ENCODE peak calls at places on chromosomes 11 and 22, in ten cellular contexts. H is GM20000; C is WTC11; E is LoVo; M is activated CD8-positive, alpha-beta T cell treated with anti-CD3 and anti-CD28 coated beads, Interleukin-2, amount 10 ng/mL, durations not matched to agents 7 days and 5 days; Y is dorsolateral prefrontal cortex; J is sigmoid colon; Q is NCI-H2107; B is stimulated activated CD8-positive, alpha-beta memory T cell treated with anti-CD3 and anti-CD28 coated beads, Interleukin-7, amount 100 ng/mL, for 4 hours; W is keratinocyte. D is an unnamed sample.

GRCh38 chr11:83639995-83640758 is 354.0 kb upstream of the CCDC90B start:
- DNase-seq in Y (no peak), M (no peak), Q (peak), C (no peak), H (no peak), J (no peak), E (no peak), B (no peak), W (no peak), D (no peak)

GRCh38 chr11:70915158-70915795 is 337.1 kb downstream of the SHANK2 start:
- DNase-seq in Q (no peak), Y (no peak), C (no peak), W (no peak), E (no peak), H (no peak), M (no peak), B (no peak), J (no peak), D (no peak)

GRCh38 chr11:65598258-65598699 is 2.7 kb upstream of the KCNK7 start:
- DNase-seq in H (no peak), Q (no peak), B (no peak), J (no peak), E (no peak), Y (no peak), W (no peak), M (no peak), C (no peak), D (no peak)

GRCh38 chr22:44181912-44182590 is 1.3 kb downstream of the PARVG start:
- DNase-seq in C (no peak), Q (no peak), B (no peak), H (no peak), J (no peak), M (peak), E (no peak), W (no peak), Y (no peak), D (no peak)

GRCh38 chr11:118291453-118291852 is 13.1 kb upstream of the CD3E start:
- DNase-seq in W (peak), E (no peak), B (no peak), M (no peak), H (no peak), Y (no peak), Q (no peak), J (no peak), C (no peak), D (peak)

GRCh38 chr22:43848366-43849171 is 13.7 kb downstream of the SULT4A1 start:
- DNase-seq in H (no peak), E (no peak), J (peak), Q (no peak), C (peak), B (no peak), M (no peak), W (no peak), Y (peak), D (no peak)

GRCh38 chr11:31437742-31438435 is 68.2 kb downstream of the DNAJC24 start:
- DNase-seq in Y (no peak), M (no peak), J (no peak), E (no peak), W (no peak), C (no peak), Q (no peak), B (no peak), H (no peak), D (peak)

GRCh38 chr11:27882066-27882697 is 181.9 kb upstream of the BDNF start:
- DNase-seq in W (no peak), H (peak), Q (no peak), M (no peak), E (peak), C (no peak), Y (no peak), J (no peak), B (no peak), D (no peak)

GRCh38 chr11:16098827-16099226 is 257.5 kb downstream of the SOX6 start:
- DNase-seq in M (no peak), H (no peak), C (no peak), B (no peak), J (no peak), E (no peak), Q (no peak), Y (no peak), W (no peak), D (no peak)

GRCh38 chr11:74487875-74488274 is 5.6 kb downstream of the LIPT2 start:
- DNase-seq in M (no peak), Q (no peak), H (no peak), B (no peak), W (no peak), C (peak), J (no peak), E (no peak), Y (no peak), D (no peak)

GRCh38 chr11:121366970-121367369 is 74.4 kb downstream of the SC5D start:
- DNase-seq in Y (no peak), E (no peak), B (no peak), J (no peak), C (no peak), W (no peak), M (no peak), Q (no peak), H (no peak), D (no peak)

GRCh38 chr11:59918987-59919589 is 19.1 kb upstream of the OOSP1 start:
- DNase-seq in C (peak), Q (no peak), W (no peak), Y (no peak), M (peak), H (no peak), J (no peak), E (peak), B (no peak), D (no peak)

GRCh38 chr11:134272381-134273316 is 3.5 kb upstream of the GLB1L3 start:
- DNase-seq in J (no peak), Q (peak), Y (no peak), M (no peak), E (no peak), C (peak), B (no peak), W (no peak), H (no peak), D (no peak)

GRCh38 chr11:68958211-68958610 is 22.6 kb downstream of the MRGPRD start:
- DNase-seq in E (no peak), H (no peak), C (no peak), W (no peak), Q (no peak), J (no peak), B (no peak), M (no peak), Y (no peak), D (no peak)

GRCh38 chr11:62030071-62030684 is 62.7 kb upstream of the FTH1 start:
- DNase-seq in H (no peak), Q (no peak), C (peak), E (no peak), W (no peak), B (no peak), J (no peak), M (no peak), Y (no peak), D (no peak)

GRCh38 chr11:81975261-81975900 is 758.3 kb downstream of the FAM181B start:
- DNase-seq in H (no peak), C (no peak), J (no peak), M (no peak), W (no peak), Y (no peak), Q (no peak), B (no peak), E (no peak), D (no peak)

GRCh38 chr11:44493383-44493782 is 72.1 kb upstream of the CD82 start:
- DNase-seq in E (no peak), Q (no peak), W (no peak), B (no peak), C (no peak), M (no peak), H (no peak), J (no peak), Y (no peak), D (no peak)

GRCh38 chr11:2142762-2143202 is 3.6 kb upstream of the IGF2 start:
- DNase-seq in E (no peak), Q (no peak), H (peak), W (peak), C (no peak), J (no peak), M (no peak), B (no peak), Y (no peak), D (peak)

GRCh38 chr11:8168485-8169257 is at the start of gene RIC3:
- DNase-seq in H (peak), J (peak), C (peak), Q (peak), Y (peak), B (peak), W (no peak), E (no peak), M (peak), D (no peak)

GRCh38 chr22:40533712-40534378 is 102.7 kb downstream of the MRTFA start:
- DNase-seq in J (no peak), W (no peak), E (no peak), C (no peak), H (peak), Y (no peak), B (peak), Q (no peak), M (peak), D (no peak)

GRCh38 chr11:101436511-101437142 is 147.2 kb downstream of the TRPC6 start:
- DNase-seq in B (no peak), C (peak), Y (no peak), M (peak), J (no peak), W (no peak), H (peak), E (peak), Q (no peak), D (no peak)

GRCh38 chr22:26656896-26657851 is at the start of gene MIAT:
- DNase-seq in E (no peak), C (peak), M (peak), H (peak), Y (peak), J (no peak), B (peak), W (no peak), Q (no peak), D (no peak)

GRCh38 chr11:35160902-35161585 is 22.1 kb downstream of the CD44 start:
- DNase-seq in Q (no peak), C (no peak), J (no peak), M (no peak), B (no peak), E (no peak), W (no peak), Y (no peak), H (no peak), D (no peak)

GRCh38 chr11:121961228-121961860 is 154.7 kb downstream of the BLID start:
- DNase-seq in H (no peak), B (no peak), W (no peak), Q (no peak), J (no peak), E (no peak), M (no peak), Y (no peak), C (no peak), D (no peak)

GRCh38 chr22:24144471-24145115 is 36.7 kb upstream of the SUSD2 start:
- DNase-seq in W (no peak), Y (no peak), C (no peak), E (no peak), B (no peak), Q (no peak), M (no peak), H (no peak), J (no peak), D (no peak)

GRCh38 chr11:125082611-125083311 is 19.7 kb downstream of the SLC37A2 start:
- DNase-seq in M (no peak), C (no peak), Y (no peak), Q (no peak), H (no peak), B (no peak), E (no peak), W (peak), J (no peak), D (peak)

GRCh38 chr11:128917144-128917684 is 25.5 kb downstream of the TP53AIP1 start:
- DNase-seq in M (no peak), E (no peak), W (no peak), C (no peak), Y (no peak), H (no peak), Q (no peak), J (no peak), B (no peak), D (no peak)

GRCh38 chr11:66906077-66906929 is 49.4 kb downstream of the LRFN4 start:
- DNase-seq in C (no peak), H (no peak), J (no peak), Q (no peak), E (no peak), W (peak), Y (no peak), B (no peak), M (no peak), D (peak)

GRCh38 chr11:437228-437870 is 4.5 kb downstream of the ANO9 start:
- DNase-seq in H (no peak), Y (no peak), Q (no peak), C (no peak), B (no peak), E (no peak), J (no peak), M (no peak), W (no peak), D (no peak)

GRCh38 chr11:42840856-42841255 is 470.9 kb upstream of the API5 start:
- DNase-seq in E (no peak), Q (no peak), M (no peak), W (no peak), Y (no peak), C (no peak), B (no peak), J (no peak), H (no peak), D (no peak)

GRCh38 chr11:29300441-29300840 is 716.4 kb downstream of the KCNA4 start:
- DNase-seq in C (no peak), H (no peak), Q (no peak), M (no peak), B (no peak), J (no peak), E (no peak), Y (no peak), W (no peak), D (no peak)

GRCh38 chr22:19943665-19944026 is 2.0 kb upstream of the TXNRD2 start:
- DNase-seq in M (no peak), J (peak), C (no peak), B (no peak), Y (no peak), Q (no peak), H (peak), E (peak), W (no peak), D (no peak)